ENCODE peak calls at places on chromosome 1, in eight cellular contexts. J is esophagus squamous epithelium, V is A549, E is SHP77, F is HS-27A, T is heart right ventricle, B is skeletal muscle cell, U is NCI-H1092 treated with DMSO at 0.1 percent for 48 hours. I is an unnamed sample.

GRCh38 chr1:206963119-206963712 is 7.0 kb downstream of the FCAMR start:
- DNase-seq in T (no peak), J (no peak), U (no peak), F (no peak), B (no peak), V (no peak), E (no peak), I (no peak)

GRCh38 chr1:202106340-202107284 is 16.1 kb upstream of the GPR37L1 start:
- DNase-seq in T (no peak), B (no peak), E (no peak), F (no peak), J (no peak), U (peak), V (peak), I (peak)

GRCh38 chr1:105399718-105400117 is 1650.0 kb downstream of the AMY1C start:
- DNase-seq in T (no peak), F (no peak), V (no peak), B (no peak), U (no peak), E (no peak), J (no peak), I (no peak)

GRCh38 chr1:167935252-167936067 is 1.0 kb upstream of the DCAF6 start:
- DNase-seq in F (peak), J (no peak), T (peak), V (peak), E (peak), B (peak), U (peak), I (peak)

GRCh38 chr1:229842302-229843255 is 216.5 kb downstream of the URB2 start:
- DNase-seq in U (peak), T (no peak), V (no peak), B (no peak), J (no peak), F (no peak), E (no peak), I (no peak)

GRCh38 chr1:32332290-32333079 is 3.5 kb downstream of the MARCKSL1 start:
- DNase-seq in E (no peak), J (no peak), T (no peak), B (no peak), U (no peak), F (no peak), V (no peak), I (peak)

GRCh38 chr1:81477704-81478103 is 323.0 kb upstream of the ADGRL2 start:
- DNase-seq in E (peak), V (no peak), B (peak), J (no peak), T (no peak), F (no peak), U (no peak), I (no peak)

GRCh38 chr1:181354865-181355264 is 128.5 kb upstream of the CACNA1E start:
- DNase-seq in E (no peak), B (no peak), V (no peak), J (no peak), U (no peak), T (no peak), F (no peak), I (no peak)

GRCh38 chr1:114745351-114745750 is 12.4 kb downstream of the CSDE1 start:
- DNase-seq in F (no peak), J (no peak), U (no peak), B (no peak), E (no peak), T (no peak), V (no peak), I (no peak)

I was measured in Calu3.